ENCODE peak calls at places on chromosomes 1 and 21, in four cellular contexts. One of them, this sample, is unnamed.

GRCh38 chr1:204977327-204977726 is 65.7 kb upstream of the CNTN2 start:
- DNase-seq in ovary: no peak
- DNase-seq in tibial nerve: no peak
- DNase-seq in SK-N-SH: no peak
- DNase-seq in this sample: no peak

GRCh38 chr1:168085401-168085872 is 51.3 kb downstream of the GPR161 start:
- DNase-seq in ovary: peak; percentile 47
- DNase-seq in tibial nerve: peak; percentile 40
- DNase-seq in SK-N-SH: no peak
- DNase-seq in this sample: no peak

GRCh38 chr1:234970731-234971476 is 157.7 kb downstream of the TOMM20 start:
- DNase-seq in ovary: peak; percentile 85
- DNase-seq in tibial nerve: peak; percentile 80
- DNase-seq in SK-N-SH: peak; percentile 54
- DNase-seq in this sample: peak; percentile 67

GRCh38 chr1:205920861-205921558 is 22.2 kb downstream of the SLC26A9 start:
- DNase-seq in ovary: no peak
- DNase-seq in tibial nerve: no peak
- DNase-seq in SK-N-SH: no peak
- DNase-seq in this sample: no peak

GRCh38 chr1:200483491-200484143 is 73.8 kb upstream of the ZNF281 start:
- DNase-seq in ovary: no peak
- DNase-seq in tibial nerve: peak; percentile 12
- DNase-seq in SK-N-SH: peak; percentile 28
- DNase-seq in this sample: no peak

GRCh38 chr1:72724951-72725863 is 442.9 kb upstream of the NEGR1 start:
- DNase-seq in ovary: no peak
- DNase-seq in tibial nerve: no peak
- DNase-seq in SK-N-SH: peak; percentile 16
- DNase-seq in this sample: no peak

GRCh38 chr1:221429262-221429661 is 312.6 kb downstream of the DUSP10 start:
- DNase-seq in ovary: no peak
- DNase-seq in tibial nerve: no peak
- DNase-seq in SK-N-SH: no peak
- DNase-seq in this sample: no peak

GRCh38 chr1:168834225-168834872 is 105.3 kb upstream of the DPT start:
- DNase-seq in ovary: no peak
- DNase-seq in tibial nerve: no peak
- DNase-seq in SK-N-SH: no peak
- DNase-seq in this sample: no peak

GRCh38 chr21:43921979-43922945 is 57.2 kb downstream of the AGPAT3 start:
- DNase-seq in ovary: no peak
- DNase-seq in tibial nerve: no peak
- DNase-seq in SK-N-SH: no peak
- DNase-seq in this sample: no peak

GRCh38 chr21:45078877-45079281 is 4.5 kb downstream of the ADARB1 start:
- DNase-seq in ovary: no peak
- DNase-seq in tibial nerve: no peak
- DNase-seq in SK-N-SH: no peak
- DNase-seq in this sample: peak; percentile 44

GRCh38 chr1:109198043-109198695 is 15.5 kb upstream of the SARS1 start:
- DNase-seq in ovary: no peak
- DNase-seq in tibial nerve: no peak
- DNase-seq in SK-N-SH: no peak
- DNase-seq in this sample: no peak

GRCh38 chr1:179818260-179818659 is 59.3 kb downstream of the TOR1AIP2 start:
- DNase-seq in ovary: no peak
- DNase-seq in tibial nerve: no peak
- DNase-seq in SK-N-SH: no peak
- DNase-seq in this sample: no peak

GRCh38 chr1:179817789-179818188 is 59.8 kb downstream of the TOR1AIP2 start:
- DNase-seq in ovary: no peak
- DNase-seq in tibial nerve: peak; percentile 47
- DNase-seq in SK-N-SH: peak; percentile 49
- DNase-seq in this sample: no peak

GRCh38 chr1:179817056-179817455 is 60.5 kb downstream of the TOR1AIP2 start:
- DNase-seq in ovary: no peak
- DNase-seq in tibial nerve: no peak
- DNase-seq in SK-N-SH: no peak
- DNase-seq in this sample: no peak

GRCh38 chr1:179815642-179816041 is 62.0 kb downstream of the TOR1AIP2 start:
- DNase-seq in ovary: no peak
- DNase-seq in tibial nerve: no peak
- DNase-seq in SK-N-SH: no peak
- DNase-seq in this sample: no peak

GRCh38 chr1:179816196-179816960 is 61.2 kb downstream of the TOR1AIP2 start:
- DNase-seq in ovary: peak; percentile 45
- DNase-seq in tibial nerve: peak; percentile 47
- DNase-seq in SK-N-SH: peak; percentile 31
- DNase-seq in this sample: no peak
- TF ChIP-seq EP300 in ovary: no peak
- TF ChIP-seq EP300 in tibial nerve: no peak
- TF ChIP-seq EP300 in SK-N-SH: no peak
- TF ChIP-seq EP300 in this sample: no peak

DNA sequence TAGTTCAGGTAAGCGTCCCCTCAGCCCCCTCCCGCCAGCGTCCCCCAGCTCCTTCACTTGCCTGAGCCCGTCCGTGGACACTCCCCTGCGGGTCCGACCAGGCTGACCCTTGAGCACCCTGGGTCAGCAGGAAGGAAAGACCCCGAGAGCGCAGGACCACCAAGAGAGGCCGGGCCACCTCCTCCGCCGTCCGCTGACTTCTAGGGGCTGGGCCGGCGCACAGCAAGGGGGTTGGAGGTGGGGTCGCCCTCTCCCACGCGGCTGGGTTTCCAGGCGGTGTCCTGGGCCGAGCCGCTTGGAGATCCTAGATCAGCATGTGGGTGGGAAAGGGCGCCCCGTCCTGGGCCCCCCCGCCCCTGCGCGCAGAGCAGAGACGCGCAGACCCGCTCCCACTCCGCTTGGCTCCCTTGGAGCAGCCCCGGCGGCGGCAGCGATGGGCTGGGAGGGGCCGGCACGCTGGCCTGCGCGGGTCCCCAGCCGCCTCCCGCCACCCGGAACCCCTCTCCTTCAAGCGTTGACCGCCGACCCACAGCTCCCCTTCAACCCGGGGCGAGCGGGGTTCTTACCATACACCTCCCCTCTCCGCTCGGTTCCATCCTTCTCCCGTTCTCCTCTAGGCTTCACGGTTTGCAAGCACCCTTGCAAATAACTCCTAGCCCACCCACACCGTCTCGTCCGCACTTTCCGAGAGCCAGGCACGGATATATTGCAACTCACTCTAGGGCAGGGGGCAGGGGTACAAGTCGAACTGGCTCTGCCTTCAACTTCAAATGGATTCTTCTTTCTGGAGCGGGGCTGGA is 7.5 kb downstream of the KNCN start:
- DNase-seq in ovary: no peak
- DNase-seq in tibial nerve: no peak
- DNase-seq in SK-N-SH: peak; percentile 67
- DNase-seq in this sample: no peak
- H3K27me3 ChIP-seq in ovary: no peaks in the 10 kb centered on the region
- H3K27me3 ChIP-seq in tibial nerve: no peaks in the 10 kb centered on the region
- H3K27me3 ChIP-seq in SK-N-SH: peaks cover 18% of the 10 kb centered on the region
- H3K27me3 ChIP-seq in this sample: peaks cover 51% of the 10 kb centered on the region

GRCh38 chr1:116176306-116176789 is 65.1 kb downstream of the MAB21L3 start:
- DNase-seq in ovary: no peak
- DNase-seq in tibial nerve: no peak
- DNase-seq in SK-N-SH: no peak
- DNase-seq in this sample: no peak
- H3K4me3 ChIP-seq in ovary: no peak overlapping the region
- H3K4me3 ChIP-seq in tibial nerve: no peak overlapping the region
- H3K4me3 ChIP-seq in SK-N-SH: no peak overlapping the region
- H3K4me3 ChIP-seq in this sample: no peak overlapping the region

GRCh38 chr21:41767606-41768370 is 936 bp upstream of the RIPK4 start:
- DNase-seq in ovary: no peak
- DNase-seq in tibial nerve: no peak
- DNase-seq in SK-N-SH: no peak
- DNase-seq in this sample: no peak
- TF ChIP-seq EP300 in ovary: no peak
- TF ChIP-seq EP300 in tibial nerve: no peak
- TF ChIP-seq EP300 in SK-N-SH: no peak
- TF ChIP-seq EP300 in this sample: no peak